ENCODE peak calls at places on chromosome 11, in ten cellular contexts. One of them, this sample, is unnamed.

GRCh38 chr11:110928373-110928772 is 216.1 kb upstream of the ARHGAP20 start:
- DNase-seq in CD4-positive, CD25-positive, alpha-beta regulatory T cell: no peak
- DNase-seq in sigmoid colon: no peak
- DNase-seq in colonic mucosa: no peak
- DNase-seq in PC-9: no peak
- DNase-seq in cardiac fibroblast: no peak
- DNase-seq in stomach: no peak
- DNase-seq in left ventricle myocardium inferior: no peak
- DNase-seq in Peyer's patch: no peak
- DNase-seq in coronary artery: no peak
- DNase-seq in this sample: no peak

GRCh38 chr11:130096823-130097222 is 27.1 kb downstream of the APLP2 start:
- DNase-seq in Peyer's patch: no peak
- DNase-seq in CD4-positive, CD25-positive, alpha-beta regulatory T cell: no peak
- DNase-seq in PC-9: no peak
- DNase-seq in colonic mucosa: no peak
- DNase-seq in left ventricle myocardium inferior: no peak
- DNase-seq in stomach: no peak
- DNase-seq in coronary artery: no peak
- DNase-seq in cardiac fibroblast: no peak
- DNase-seq in sigmoid colon: no peak
- DNase-seq in this sample: no peak

GRCh38 chr11:77547863-77548551 is 41.7 kb upstream of the AQP11 start:
- DNase-seq in sigmoid colon: no peak
- DNase-seq in left ventricle myocardium inferior: no peak
- DNase-seq in Peyer's patch: no peak
- DNase-seq in PC-9: peak
- DNase-seq in coronary artery: no peak
- DNase-seq in cardiac fibroblast: peak
- DNase-seq in colonic mucosa: peak
- DNase-seq in stomach: no peak
- DNase-seq in CD4-positive, CD25-positive, alpha-beta regulatory T cell: peak
- DNase-seq in this sample: peak

GRCh38 chr11:102158151-102158734 is 48.0 kb downstream of the YAP1 start:
- DNase-seq in coronary artery: no peak
- DNase-seq in CD4-positive, CD25-positive, alpha-beta regulatory T cell: no peak
- DNase-seq in stomach: no peak
- DNase-seq in colonic mucosa: peak
- DNase-seq in left ventricle myocardium inferior: no peak
- DNase-seq in Peyer's patch: no peak
- DNase-seq in PC-9: peak
- DNase-seq in sigmoid colon: no peak
- DNase-seq in cardiac fibroblast: no peak
- DNase-seq in this sample: no peak

GRCh38 chr11:45894555-45895247 is 9.2 kb downstream of the MAPK8IP1 start:
- DNase-seq in left ventricle myocardium inferior: no peak
- DNase-seq in cardiac fibroblast: no peak
- DNase-seq in PC-9: no peak
- DNase-seq in sigmoid colon: no peak
- DNase-seq in Peyer's patch: no peak
- DNase-seq in colonic mucosa: no peak
- DNase-seq in stomach: no peak
- DNase-seq in CD4-positive, CD25-positive, alpha-beta regulatory T cell: no peak
- DNase-seq in coronary artery: no peak
- DNase-seq in this sample: no peak

GRCh38 chr11:109865558-109866186 is 227.5 kb upstream of the ZC3H12C start:
- DNase-seq in coronary artery: no peak
- DNase-seq in cardiac fibroblast: no peak
- DNase-seq in sigmoid colon: no peak
- DNase-seq in left ventricle myocardium inferior: peak
- DNase-seq in stomach: no peak
- DNase-seq in PC-9: no peak
- DNase-seq in Peyer's patch: no peak
- DNase-seq in colonic mucosa: peak
- DNase-seq in CD4-positive, CD25-positive, alpha-beta regulatory T cell: no peak
- DNase-seq in this sample: no peak

GRCh38 chr11:86481399-86481798 is 106.7 kb downstream of the CCDC81 start:
- DNase-seq in colonic mucosa: no peak
- DNase-seq in left ventricle myocardium inferior: no peak
- DNase-seq in coronary artery: peak
- DNase-seq in Peyer's patch: no peak
- DNase-seq in CD4-positive, CD25-positive, alpha-beta regulatory T cell: no peak
- DNase-seq in stomach: no peak
- DNase-seq in sigmoid colon: no peak
- DNase-seq in PC-9: no peak
- DNase-seq in cardiac fibroblast: no peak
- DNase-seq in this sample: no peak

GRCh38 chr11:83011333-83012167 is 60.1 kb downstream of the RAB30 start:
- DNase-seq in CD4-positive, CD25-positive, alpha-beta regulatory T cell: no peak
- DNase-seq in stomach: no peak
- DNase-seq in coronary artery: no peak
- DNase-seq in colonic mucosa: no peak
- DNase-seq in Peyer's patch: no peak
- DNase-seq in sigmoid colon: no peak
- DNase-seq in PC-9: no peak
- DNase-seq in cardiac fibroblast: no peak
- DNase-seq in left ventricle myocardium inferior: no peak
- DNase-seq in this sample: no peak

GRCh38 chr11:130638048-130638447 is 189.6 kb downstream of the ADAMTS15 start:
- DNase-seq in coronary artery: peak
- DNase-seq in Peyer's patch: no peak
- DNase-seq in left ventricle myocardium inferior: no peak
- DNase-seq in sigmoid colon: no peak
- DNase-seq in PC-9: no peak
- DNase-seq in stomach: no peak
- DNase-seq in CD4-positive, CD25-positive, alpha-beta regulatory T cell: no peak
- DNase-seq in colonic mucosa: no peak
- DNase-seq in cardiac fibroblast: no peak
- DNase-seq in this sample: no peak

GRCh38 chr11:94032066-94032465 is 10.9 kb downstream of the HEPHL1 start:
- DNase-seq in colonic mucosa: no peak
- DNase-seq in coronary artery: no peak
- DNase-seq in PC-9: no peak
- DNase-seq in Peyer's patch: no peak
- DNase-seq in sigmoid colon: no peak
- DNase-seq in left ventricle myocardium inferior: peak
- DNase-seq in CD4-positive, CD25-positive, alpha-beta regulatory T cell: no peak
- DNase-seq in stomach: no peak
- DNase-seq in cardiac fibroblast: no peak
- DNase-seq in this sample: no peak

GRCh38 chr11:126989942-126990715 is 10.4 kb downstream of the KIRREL3 start:
- DNase-seq in colonic mucosa: peak
- DNase-seq in PC-9: no peak
- DNase-seq in stomach: peak
- DNase-seq in coronary artery: no peak
- DNase-seq in CD4-positive, CD25-positive, alpha-beta regulatory T cell: peak
- DNase-seq in sigmoid colon: peak
- DNase-seq in Peyer's patch: peak
- DNase-seq in left ventricle myocardium inferior: peak
- DNase-seq in cardiac fibroblast: peak
- DNase-seq in this sample: peak

GRCh38 chr11:69362315-69362714 is 68.4 kb downstream of the MYEOV start:
- DNase-seq in sigmoid colon: no peak
- DNase-seq in CD4-positive, CD25-positive, alpha-beta regulatory T cell: no peak
- DNase-seq in colonic mucosa: peak
- DNase-seq in cardiac fibroblast: no peak
- DNase-seq in stomach: peak
- DNase-seq in Peyer's patch: no peak
- DNase-seq in PC-9: no peak
- DNase-seq in coronary artery: peak
- DNase-seq in left ventricle myocardium inferior: no peak
- DNase-seq in this sample: no peak

GRCh38 chr11:117816846-117817212 is 7.7 kb downstream of the FXYD2 start:
- DNase-seq in sigmoid colon: no peak
- DNase-seq in coronary artery: no peak
- DNase-seq in cardiac fibroblast: no peak
- DNase-seq in PC-9: no peak
- DNase-seq in colonic mucosa: no peak
- DNase-seq in CD4-positive, CD25-positive, alpha-beta regulatory T cell: no peak
- DNase-seq in Peyer's patch: no peak
- DNase-seq in stomach: no peak
- DNase-seq in left ventricle myocardium inferior: no peak
- DNase-seq in this sample: no peak

GRCh38 chr11:73797457-73797856 is 9.8 kb downstream of the MRPL48 start:
- DNase-seq in cardiac fibroblast: no peak
- DNase-seq in left ventricle myocardium inferior: peak
- DNase-seq in coronary artery: no peak
- DNase-seq in Peyer's patch: no peak
- DNase-seq in sigmoid colon: no peak
- DNase-seq in CD4-positive, CD25-positive, alpha-beta regulatory T cell: no peak
- DNase-seq in stomach: no peak
- DNase-seq in PC-9: no peak
- DNase-seq in colonic mucosa: no peak
- DNase-seq in this sample: no peak

DNA sequence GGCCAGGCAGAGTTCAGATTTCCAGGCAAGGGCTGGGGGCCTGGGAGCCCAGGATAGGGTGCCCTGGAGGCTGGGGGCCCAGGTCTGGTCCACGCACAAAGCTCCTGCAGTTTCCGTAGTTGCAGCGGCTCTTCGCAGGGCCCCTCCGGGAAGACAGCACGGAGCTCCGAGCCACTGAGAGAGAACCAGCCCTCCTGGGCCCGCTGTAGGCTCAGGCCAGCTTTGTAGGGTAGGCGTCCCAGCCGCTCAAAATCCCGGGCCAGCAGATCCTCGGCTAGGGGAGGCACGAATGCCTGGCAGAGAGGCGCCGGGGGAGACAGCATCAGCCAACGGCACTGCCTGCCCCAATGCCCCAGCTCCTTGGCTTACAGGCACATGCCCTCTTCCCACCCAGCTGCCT is 23.6 kb upstream of the PDE2A start:
- DNase-seq in stomach: no peak
- DNase-seq in cardiac fibroblast: no peak
- DNase-seq in left ventricle myocardium inferior: no peak
- DNase-seq in coronary artery: no peak
- DNase-seq in sigmoid colon: no peak
- DNase-seq in colonic mucosa: no peak
- DNase-seq in Peyer's patch: no peak
- DNase-seq in CD4-positive, CD25-positive, alpha-beta regulatory T cell: no peak
- DNase-seq in PC-9: no peak
- DNase-seq in this sample: no peak
- H3K4me3 ChIP-seq in stomach: no peak
- H3K4me3 ChIP-seq in cardiac fibroblast: no peak
- H3K4me3 ChIP-seq in left ventricle myocardium inferior: no peak
- H3K4me3 ChIP-seq in coronary artery: no peak
- H3K4me3 ChIP-seq in sigmoid colon: no peak
- H3K4me3 ChIP-seq in colonic mucosa: no peak
- H3K4me3 ChIP-seq in Peyer's patch: no peak
- H3K4me3 ChIP-seq in CD4-positive, CD25-positive, alpha-beta regulatory T cell: no peak
- H3K4me3 ChIP-seq in PC-9: no peak
- H3K4me3 ChIP-seq in this sample: no peak

GRCh38 chr11:440065-441042 is 1.5 kb downstream of the ANO9 start:
- DNase-seq in coronary artery: no peak
- DNase-seq in sigmoid colon: no peak
- DNase-seq in stomach: no peak
- DNase-seq in CD4-positive, CD25-positive, alpha-beta regulatory T cell: no peak
- DNase-seq in Peyer's patch: peak
- DNase-seq in left ventricle myocardium inferior: no peak
- DNase-seq in PC-9: no peak
- DNase-seq in cardiac fibroblast: peak
- DNase-seq in colonic mucosa: peak
- DNase-seq in this sample: no peak
- H3K4me3 ChIP-seq in coronary artery: no peak
- H3K4me3 ChIP-seq in sigmoid colon: no peak
- H3K4me3 ChIP-seq in stomach: peak
- H3K4me3 ChIP-seq in CD4-positive, CD25-positive, alpha-beta regulatory T cell: no peak
- H3K4me3 ChIP-seq in Peyer's patch: peak
- H3K4me3 ChIP-seq in left ventricle myocardium inferior: no peak
- H3K4me3 ChIP-seq in PC-9: no peak
- H3K4me3 ChIP-seq in cardiac fibroblast: no peak
- H3K4me3 ChIP-seq in colonic mucosa: peak
- H3K4me3 ChIP-seq in this sample: no peak

GRCh38 chr11:113436672-113437252 is 38.4 kb downstream of the DRD2 start:
- DNase-seq in sigmoid colon: peak
- DNase-seq in CD4-positive, CD25-positive, alpha-beta regulatory T cell: no peak
- DNase-seq in cardiac fibroblast: no peak
- DNase-seq in Peyer's patch: no peak
- DNase-seq in stomach: no peak
- DNase-seq in coronary artery: no peak
- DNase-seq in colonic mucosa: no peak
- DNase-seq in PC-9: no peak
- DNase-seq in left ventricle myocardium inferior: no peak
- DNase-seq in this sample: no peak
- H3K4me3 ChIP-seq in sigmoid colon: no peak
- H3K4me3 ChIP-seq in CD4-positive, CD25-positive, alpha-beta regulatory T cell: no peak
- H3K4me3 ChIP-seq in cardiac fibroblast: no peak
- H3K4me3 ChIP-seq in Peyer's patch: no peak
- H3K4me3 ChIP-seq in stomach: no peak
- H3K4me3 ChIP-seq in coronary artery: no peak
- H3K4me3 ChIP-seq in colonic mucosa: no peak
- H3K4me3 ChIP-seq in PC-9: no peak
- H3K4me3 ChIP-seq in left ventricle myocardium inferior: no peak
- H3K4me3 ChIP-seq in this sample: no peak

GRCh38 chr11:62443390-62444201 is 24.8 kb downstream of the SCGB1A1 start:
- DNase-seq in colonic mucosa: no peak
- DNase-seq in stomach: no peak
- DNase-seq in PC-9: no peak
- DNase-seq in left ventricle myocardium inferior: peak
- DNase-seq in sigmoid colon: peak
- DNase-seq in CD4-positive, CD25-positive, alpha-beta regulatory T cell: no peak
- DNase-seq in cardiac fibroblast: peak
- DNase-seq in Peyer's patch: no peak
- DNase-seq in coronary artery: peak
- DNase-seq in this sample: no peak

GRCh38 chr11:62444271-62444833 is 25.5 kb downstream of the SCGB1A1 start:
- DNase-seq in CD4-positive, CD25-positive, alpha-beta regulatory T cell: no peak
- DNase-seq in stomach: peak
- DNase-seq in PC-9: no peak
- DNase-seq in Peyer's patch: peak
- DNase-seq in colonic mucosa: peak
- DNase-seq in coronary artery: peak
- DNase-seq in left ventricle myocardium inferior: peak
- DNase-seq in cardiac fibroblast: peak
- DNase-seq in sigmoid colon: peak
- DNase-seq in this sample: no peak

GRCh38 chr11:62445314-62445740 is 26.5 kb downstream of the SCGB1A1 start:
- DNase-seq in Peyer's patch: no peak
- DNase-seq in PC-9: no peak
- DNase-seq in left ventricle myocardium inferior: peak
- DNase-seq in cardiac fibroblast: peak
- DNase-seq in sigmoid colon: peak
- DNase-seq in stomach: peak
- DNase-seq in colonic mucosa: no peak
- DNase-seq in CD4-positive, CD25-positive, alpha-beta regulatory T cell: no peak
- DNase-seq in coronary artery: peak
- DNase-seq in this sample: peak

GRCh38 chr11:62446091-62446490 is 27.3 kb downstream of the SCGB1A1 start:
- DNase-seq in CD4-positive, CD25-positive, alpha-beta regulatory T cell: no peak
- DNase-seq in left ventricle myocardium inferior: no peak
- DNase-seq in coronary artery: no peak
- DNase-seq in sigmoid colon: peak
- DNase-seq in colonic mucosa: peak
- DNase-seq in Peyer's patch: peak
- DNase-seq in cardiac fibroblast: no peak
- DNase-seq in stomach: no peak
- DNase-seq in PC-9: no peak
- DNase-seq in this sample: peak

DNA sequence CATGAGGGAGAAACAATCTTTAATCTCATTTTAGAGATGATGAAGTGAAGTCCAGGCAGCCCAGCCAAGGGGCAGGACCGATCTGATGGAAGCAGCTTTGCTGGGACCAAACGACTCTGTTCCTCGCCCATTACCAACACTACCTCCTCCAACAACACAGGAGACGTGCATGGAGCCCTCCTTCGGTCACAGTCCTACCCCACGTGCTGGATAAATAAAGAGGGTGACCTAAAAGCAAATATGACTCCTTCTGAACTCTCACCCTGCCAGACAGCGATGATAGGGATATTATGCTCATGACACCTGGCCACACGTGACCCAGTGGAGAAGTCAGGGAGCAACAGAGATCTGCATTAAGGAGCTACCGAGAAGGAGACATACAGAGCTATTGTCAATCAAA is 26.0 kb downstream of the SCGB1A1 start:
- DNase-seq in sigmoid colon: peak
- DNase-seq in coronary artery: no peak
- DNase-seq in colonic mucosa: no peak
- DNase-seq in cardiac fibroblast: no peak
- DNase-seq in Peyer's patch: peak
- DNase-seq in CD4-positive, CD25-positive, alpha-beta regulatory T cell: no peak
- DNase-seq in PC-9: no peak
- DNase-seq in left ventricle myocardium inferior: no peak
- DNase-seq in stomach: no peak
- DNase-seq in this sample: no peak
- H3K4me3 ChIP-seq in sigmoid colon: peak
- H3K4me3 ChIP-seq in coronary artery: peak
- H3K4me3 ChIP-seq in colonic mucosa: peak
- H3K4me3 ChIP-seq in cardiac fibroblast: peak
- H3K4me3 ChIP-seq in Peyer's patch: peak
- H3K4me3 ChIP-seq in CD4-positive, CD25-positive, alpha-beta regulatory T cell: no peak
- H3K4me3 ChIP-seq in PC-9: no peak
- H3K4me3 ChIP-seq in left ventricle myocardium inferior: peak
- H3K4me3 ChIP-seq in stomach: peak
- H3K4me3 ChIP-seq in this sample: peak